ENCODE peak calls at places on chromosomes 3 and 15, in four cellular contexts. One of them, this sample, is unnamed.

GRCh38 chr15:51736646-51737537 is 563 bp downstream of the LYSMD2 start:
- DNase-seq in GM03348: peak
- DNase-seq in HCEC 1CT: no peak
- DNase-seq in M059J: peak
- DNase-seq in this sample: no peak

GRCh38 chr3:141320399-141321108 is 47.8 kb upstream of the ZBTB38 start:
- DNase-seq in GM03348: no peak
- DNase-seq in M059J: no peak
- DNase-seq in HCEC 1CT: no peak
- DNase-seq in this sample: no peak

GRCh38 chr15:58492661-58493397 is 61.0 kb downstream of the LIPC start:
- DNase-seq in GM03348: no peak
- DNase-seq in HCEC 1CT: no peak
- DNase-seq in M059J: no peak
- DNase-seq in this sample: no peak

GRCh38 chr3:5217824-5218595 is 30.5 kb downstream of the EDEM1 start:
- DNase-seq in GM03348: peak
- DNase-seq in M059J: no peak
- DNase-seq in HCEC 1CT: no peak
- DNase-seq in this sample: no peak

GRCh38 chr3:191236635-191237034 is 37.6 kb downstream of the OSTN start:
- DNase-seq in M059J: peak
- DNase-seq in HCEC 1CT: peak
- DNase-seq in GM03348: no peak
- DNase-seq in this sample: no peak

GRCh38 chr3:153221748-153222162 is 59.7 kb downstream of the RAP2B start:
- DNase-seq in HCEC 1CT: peak
- DNase-seq in M059J: peak
- DNase-seq in GM03348: peak
- DNase-seq in this sample: peak

GRCh38 chr3:4812509-4812908 is 166.7 kb upstream of the BHLHE40 start:
- DNase-seq in HCEC 1CT: no peak
- DNase-seq in M059J: no peak
- DNase-seq in GM03348: no peak
- DNase-seq in this sample: no peak

GRCh38 chr3:195226900-195227447 is 44.0 kb downstream of the XXYLT1 start:
- DNase-seq in GM03348: no peak
- DNase-seq in HCEC 1CT: peak
- DNase-seq in M059J: no peak
- DNase-seq in this sample: no peak

GRCh38 chr15:68635142-68635541 is 56.3 kb downstream of the CORO2B start:
- DNase-seq in M059J: no peak
- DNase-seq in GM03348: peak
- DNase-seq in HCEC 1CT: no peak
- DNase-seq in this sample: no peak

GRCh38 chr3:58214484-58215316 is 3.9 kb upstream of the DNASE1L3 start:
- DNase-seq in HCEC 1CT: peak
- DNase-seq in GM03348: no peak
- DNase-seq in M059J: peak
- DNase-seq in this sample: no peak